ENCODE peak calls at places on chromosomes 11 and 22, in nine cellular contexts. Q is nucleus accumbens; Z is aorta; B is AG09319; O is activated CD4-positive, alpha-beta T cell treated with anti-CD3 and anti-CD28 coated beads, Interleukin-2, amount 50 U/mL, for 1 hour; M is amniotic epithelial cell; E is stomach; U is coronary artery; A is bronchial epithelial cell. J is an unnamed sample.

GRCh38 chr11:34696876-34697275 is 76.0 kb downstream of the EHF start:
- DNase-seq in O (no peak), Q (no peak), B (no peak), E (no peak), U (no peak), A (no peak), Z (no peak), M (no peak), J (no peak)

GRCh38 chr11:66335531-66336233 is 552 bp downstream of the RIN1 start:
- DNase-seq in B (no peak), Z (peak), E (no peak), Q (no peak), U (peak), A (peak), M (peak), O (no peak), J (peak)

GRCh38 chr22:48979482-48979881 is 848.2 kb downstream of the BRD1 start:
- DNase-seq in E (no peak), O (no peak), U (no peak), M (no peak), Z (no peak), B (no peak), A (no peak), Q (no peak), J (no peak)

GRCh38 chr11:134476435-134477021 is 64.5 kb upstream of the B3GAT1 start:
- DNase-seq in Q (no peak), Z (no peak), U (no peak), M (no peak), E (no peak), B (no peak), O (no peak), A (no peak), J (no peak)

GRCh38 chr11:132490976-132491375 is 1041.3 kb downstream of the OPCML start:
- DNase-seq in O (no peak), A (peak), E (no peak), U (no peak), B (no peak), Z (no peak), Q (no peak), M (no peak), J (no peak)

GRCh38 chr11:34926831-34927132 is 10.4 kb downstream of the PDHX start:
- DNase-seq in Z (no peak), M (peak), Q (no peak), A (peak), O (no peak), B (no peak), E (no peak), U (no peak), J (no peak)

GRCh38 chr11:117044287-117045035 is 53.8 kb downstream of the SIK3 start:
- DNase-seq in U (no peak), E (no peak), A (peak), Z (no peak), O (no peak), M (no peak), Q (no peak), B (no peak), J (no peak)

GRCh38 chr22:50118557-50119168 is 28.9 kb downstream of the MOV10L1 start:
- DNase-seq in U (no peak), A (peak), E (no peak), Z (no peak), O (no peak), Q (no peak), M (peak), B (peak), J (no peak)

GRCh38 chr11:78514922-78515502 is 59.7 kb downstream of the NARS2 start:
- DNase-seq in E (no peak), Z (no peak), B (no peak), O (no peak), U (no peak), A (no peak), Q (no peak), M (peak), J (no peak)